ENCODE peak calls at places on chromosome 1, in seven cellular contexts. H, J, V, Y, F, S and B are unnamed samples.
A peak's percentile ranks its signal among the peaks of the same experiment; 100 is the strongest.

GRCh38 chr1:12056331-12056841 is 6.7 kb upstream of the TNFRSF8 start:
- DNase-seq in H (no peak), J (no peak), V (no peak), Y (no peak), F (no peak), S (no peak), B (no peak)

GRCh38 chr1:14142397-14143095 is 442.6 kb downstream of the PRDM2 start:
- DNase-seq in H (no peak), J (no peak), V (no peak), Y (peak; percentile 67), F (no peak), S (no peak), B (no peak)

GRCh38 chr1:221437924-221438323 is 304.0 kb downstream of the DUSP10 start:
- DNase-seq in H (no peak), J (no peak), V (no peak), Y (no peak), F (no peak), S (no peak), B (no peak)

GRCh38 chr1:190169311-190170067 is 308.2 kb downstream of the BRINP3 start:
- DNase-seq in H (no peak), J (no peak), V (no peak), Y (no peak), F (no peak), S (no peak), B (no peak)

GRCh38 chr1:64932962-64933295 is 33.4 kb downstream of the JAK1 start:
- DNase-seq in H (no peak), J (no peak), V (no peak), Y (no peak), F (no peak), S (no peak), B (no peak)

GRCh38 chr1:24999426-24999825 is 69.3 kb upstream of the RUNX3 start:
- DNase-seq in H (no peak), J (no peak), V (no peak), Y (no peak), F (no peak), S (no peak), B (no peak)

GRCh38 chr1:2112280-2112701 is 62.1 kb downstream of the PRKCZ start:
- DNase-seq in H (no peak), J (no peak), V (peak; percentile 69), Y (no peak), F (no peak), S (peak; percentile 84), B (no peak)

GRCh38 chr1:84363019-84363418 is 35.3 kb upstream of the DNASE2B start:
- DNase-seq in H (no peak), J (no peak), V (no peak), Y (no peak), F (no peak), S (no peak), B (no peak)

GRCh38 chr1:167447521-167448136 is 70.7 kb downstream of the CD247 start:
- DNase-seq in H (no peak), J (no peak), V (no peak), Y (no peak), F (peak; percentile 84), S (peak; percentile 47), B (no peak)

GRCh38 chr1:101739826-101740330 is 256.8 kb downstream of the OLFM3 start:
- DNase-seq in H (no peak), J (no peak), V (no peak), Y (no peak), F (no peak), S (no peak), B (no peak)

GRCh38 chr1:228416217-228416971 is at the start of gene TRIM17:
- DNase-seq in H (peak; percentile 82), J (peak; percentile 59), V (no peak), Y (peak; percentile 37), F (no peak), S (peak; percentile 66), B (no peak)
- TF ChIP-seq CTCF in H (peak; percentile 52), J (peak; percentile 66), V (peak; percentile 6), Y (no peak), F (no peak), S (no peak), B (peak; percentile 77)

DNA sequence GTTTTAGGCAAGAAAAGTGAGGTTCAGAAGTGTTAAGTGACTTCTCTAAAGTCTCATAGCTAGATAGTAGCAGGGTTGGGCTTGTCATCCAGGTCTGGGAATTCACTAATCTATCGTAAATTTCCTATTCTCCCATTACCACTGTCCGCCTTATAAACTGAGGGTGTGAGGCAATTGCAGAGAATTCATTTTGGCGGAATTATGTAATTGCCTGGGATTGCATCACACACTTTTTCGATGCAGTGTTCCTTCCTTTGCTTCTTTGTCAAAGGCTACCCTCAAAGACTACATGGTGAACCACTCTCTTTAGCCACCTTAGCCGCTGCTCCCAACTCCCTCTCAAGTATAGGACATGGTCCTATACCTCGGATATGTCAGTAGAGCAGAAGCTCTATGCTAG is 19.1 kb downstream of the SELP start:
- DNase-seq in H (no peak), J (no peak), V (no peak), Y (no peak), F (no peak), S (no peak), B (no peak)
- TF ChIP-seq CTCF in H (no peak), J (no peak), V (no peak), Y (no peak), F (no peak), S (no peak), B (no peak)

GRCh38 chr1:111505641-111506119 is 2.2 kb upstream of the ADORA3 start:
- DNase-seq in H (no peak), J (no peak), V (peak; percentile 69), Y (no peak), F (no peak), S (peak; percentile 68), B (no peak)

GRCh38 chr1:111510003-111510380 is 6.6 kb upstream of the ADORA3 start:
- DNase-seq in H (no peak), J (no peak), V (no peak), Y (no peak), F (no peak), S (no peak), B (no peak)

GRCh38 chr1:111506561-111506960 is 3.1 kb upstream of the ADORA3 start:
- DNase-seq in H (no peak), J (no peak), V (no peak), Y (no peak), F (no peak), S (no peak), B (no peak)

GRCh38 chr1:111504097-111504496 is 664 bp upstream of the ADORA3 start:
- DNase-seq in H (no peak), J (no peak), V (peak; percentile 42), Y (no peak), F (no peak), S (no peak), B (no peak)

GRCh38 chr1:111507411-111508201 is 4.2 kb upstream of the ADORA3 start:
- DNase-seq in H (peak; percentile 83), J (peak; percentile 75), V (peak; percentile 94), Y (peak; percentile 77), F (peak; percentile 94), S (peak; percentile 71), B (peak; percentile 74)
- TF ChIP-seq CTCF in H (no peak), J (no peak), V (no peak), Y (no peak), F (no peak), S (no peak), B (no peak)

GRCh38 chr1:155016231-155016831 is 13.7 kb downstream of the ZBTB7B start:
- DNase-seq in H (no peak), J (no peak), V (no peak), Y (no peak), F (peak; percentile 87), S (no peak), B (no peak)
- TF ChIP-seq CTCF in H (no peak), J (no peak), V (no peak), Y (no peak), F (no peak), S (no peak), B (no peak)

DNA sequence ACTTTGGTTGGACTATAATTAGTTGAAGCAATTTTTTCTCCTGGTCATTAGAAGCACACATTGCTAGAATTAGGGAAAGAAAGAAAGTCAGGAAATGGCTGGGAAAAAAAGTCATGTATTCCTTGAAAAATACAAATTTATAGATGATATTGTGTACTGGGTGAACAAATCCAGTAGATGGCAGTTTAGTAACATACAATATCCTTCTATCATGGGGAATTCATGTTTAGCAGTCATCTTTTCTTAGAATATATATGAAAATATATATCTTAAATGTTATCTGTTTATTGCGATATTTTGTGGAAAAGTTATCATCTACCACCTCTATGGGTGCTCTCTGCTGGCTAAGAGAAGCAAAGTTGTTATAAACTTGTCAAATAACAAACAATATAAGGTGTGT is 13.1 kb upstream of the ZRANB2 start:
- DNase-seq in H (no peak), J (no peak), V (no peak), Y (no peak), F (no peak), S (no peak), B (no peak)
- TF ChIP-seq CTCF in H (peak; percentile 35), J (peak; percentile 67), V (peak; percentile 54), Y (no peak), F (no peak), S (no peak), B (peak; percentile 72)

DNA sequence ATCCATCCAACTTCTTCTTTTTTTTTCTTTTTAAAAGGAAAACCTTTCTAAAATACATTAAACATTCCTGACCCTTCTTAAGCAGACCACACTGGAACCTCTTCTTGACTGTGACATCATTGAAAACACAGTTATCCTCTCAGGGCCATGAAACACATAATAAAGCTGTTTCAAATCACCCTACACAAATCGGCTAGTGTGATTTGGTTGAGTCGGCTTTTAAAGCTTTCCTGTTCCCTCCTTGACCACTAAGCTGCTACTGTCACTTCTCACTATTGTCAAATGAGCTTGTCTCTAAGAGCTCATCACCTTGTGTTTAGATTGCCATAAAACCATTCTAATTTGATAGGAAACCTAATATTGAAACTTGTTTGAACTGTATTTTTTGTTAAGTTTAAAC is 5.9 kb downstream of the USP24 start:
- DNase-seq in H (no peak), J (no peak), V (no peak), Y (no peak), F (no peak), S (peak; percentile 40), B (no peak)
- TF ChIP-seq CTCF in H (no peak), J (no peak), V (no peak), Y (no peak), F (no peak), S (no peak), B (peak; percentile 45)

GRCh38 chr1:232538943-232539302 is 91.0 kb downstream of the SIPA1L2 start:
- DNase-seq in H (no peak), J (no peak), V (no peak), Y (no peak), F (no peak), S (no peak), B (no peak)
- TF ChIP-seq CTCF in H (no peak), J (no peak), V (no peak), Y (no peak), F (no peak), S (no peak), B (no peak)

GRCh38 chr1:168636200-168636599 is 59.8 kb downstream of the XCL1 start:
- DNase-seq in H (no peak), J (no peak), V (no peak), Y (no peak), F (no peak), S (no peak), B (no peak)
- TF ChIP-seq CTCF in H (no peak), J (no peak), V (peak; percentile 36), Y (no peak), F (no peak), S (peak; percentile 9), B (no peak)